ENCODE peak calls at places on chromosomes 4 and X, in seven cellular contexts. L, X, W, K, U, M and F are unnamed samples.

GRCh38 chrX:98207947-98208346 is 1324.2 kb downstream of the RPA4 start:
- ATAC-seq in U (no peak), X (no peak), K (no peak), M (no peak), L (no peak), W (no peak), F (no peak)

GRCh38 chrX:2261838-2262678 is 238.7 kb downstream of the DHRSX start:
- ATAC-seq in X (peak), U (no peak), L (no peak), K (no peak), M (peak), W (peak), F (peak)

GRCh38 chr4:116788723-116789122 is 296.7 kb downstream of the TRAM1L1 start:
- ATAC-seq in M (no peak), L (no peak), W (peak), U (no peak), X (no peak), K (no peak), F (no peak)

GRCh38 chr4:55125763-55126541 is 557 bp upstream of the KDR start:
- ATAC-seq in X (no peak), K (no peak), U (peak), W (peak), M (no peak), L (no peak), F (no peak)

GRCh38 chr4:24003476-24003875 is 113.6 kb upstream of the PPARGC1A start:
- ATAC-seq in L (no peak), W (no peak), K (no peak), X (no peak), U (peak), M (no peak), F (no peak)

GRCh38 chr4:122826000-122826595 is 533 bp upstream of the FGF2 start:
- ATAC-seq in X (no peak), K (no peak), L (no peak), M (no peak), W (peak), U (no peak), F (no peak)

GRCh38 chr4:76532810-76533209 is 97.8 kb downstream of the SHROOM3 start:
- ATAC-seq in X (no peak), U (no peak), W (no peak), K (no peak), L (no peak), M (no peak), F (no peak)

GRCh38 chr4:164648151-164648848 is 105.6 kb upstream of the SMIM31 start:
- ATAC-seq in M (no peak), K (no peak), X (no peak), W (no peak), U (no peak), L (no peak), F (no peak)

GRCh38 chr4:11603594-11604194 is 175.0 kb upstream of the HS3ST1 start:
- ATAC-seq in L (no peak), X (no peak), U (peak), K (no peak), M (no peak), W (no peak), F (no peak)

GRCh38 chrX:139762400-139763183 is 54.6 kb upstream of the MCF2 start:
- ATAC-seq in X (no peak), M (no peak), U (no peak), L (no peak), W (peak), K (no peak), F (no peak)

GRCh38 chr4:36322921-36323354 is 41.5 kb downstream of the DTHD1 start:
- ATAC-seq in X (peak), U (no peak), M (no peak), L (peak), W (no peak), K (peak), F (peak)

GRCh38 chr4:156913234-156913633 is 58.4 kb downstream of the PDGFC start:
- ATAC-seq in W (no peak), U (no peak), X (no peak), M (no peak), K (no peak), L (no peak), F (no peak)

GRCh38 chrX:146385529-146385928 is 424.0 kb upstream of the CXorf51B start:
- ATAC-seq in K (no peak), W (no peak), M (no peak), U (no peak), L (no peak), X (no peak), F (no peak)

GRCh38 chrX:15918003-15918402 is 63.4 kb upstream of the AP1S2 start:
- ATAC-seq in U (no peak), L (no peak), W (no peak), X (no peak), M (no peak), K (no peak), F (no peak)

GRCh38 chr4:139873111-139873866 is 207.7 kb downstream of the MGST2 start:
- ATAC-seq in M (no peak), K (no peak), X (peak), W (no peak), L (peak), U (peak), F (no peak)

GRCh38 chrX:41671082-41671481 is 17.7 kb upstream of the GPR34 start:
- ATAC-seq in W (no peak), M (no peak), K (no peak), X (no peak), U (no peak), L (no peak), F (no peak)